ENCODE peak calls at places on chromosomes 7 and 10, in six cellular contexts. One of them, this sample, is unnamed.

GRCh38 chr7:27199820-27200760 is at the start of gene HOXA13:
- DNase-seq in HepG2: no peak
- DNase-seq in astrocyte: no peak
- DNase-seq in transverse colon: peak
- DNase-seq in mammary epithelial cell: peak
- DNase-seq in IMR-90: no peak
- DNase-seq in this sample: no peak

GRCh38 chr7:79922894-79923293 is 211.7 kb upstream of the GNAI1 start:
- DNase-seq in HepG2: no peak
- DNase-seq in astrocyte: no peak
- DNase-seq in transverse colon: no peak
- DNase-seq in mammary epithelial cell: no peak
- DNase-seq in IMR-90: no peak
- DNase-seq in this sample: no peak

GRCh38 chr10:3033925-3034324 is 33.4 kb upstream of the PFKP start:
- DNase-seq in HepG2: no peak
- DNase-seq in astrocyte: no peak
- DNase-seq in transverse colon: no peak
- DNase-seq in mammary epithelial cell: no peak
- DNase-seq in IMR-90: no peak
- DNase-seq in this sample: no peak

GRCh38 chr7:6556196-6556595 is 4.9 kb upstream of the GRID2IP start:
- DNase-seq in HepG2: no peak
- DNase-seq in astrocyte: no peak
- DNase-seq in transverse colon: peak
- DNase-seq in mammary epithelial cell: no peak
- DNase-seq in IMR-90: no peak
- DNase-seq in this sample: no peak

GRCh38 chr7:142158741-142159496 is 47.4 kb downstream of the MGAM2 start:
- DNase-seq in HepG2: no peak
- DNase-seq in astrocyte: no peak
- DNase-seq in transverse colon: no peak
- DNase-seq in mammary epithelial cell: peak
- DNase-seq in IMR-90: no peak
- DNase-seq in this sample: no peak

GRCh38 chr10:72729528-72729927 is 37.6 kb downstream of the MCU start:
- DNase-seq in HepG2: peak
- DNase-seq in astrocyte: peak
- DNase-seq in transverse colon: no peak
- DNase-seq in mammary epithelial cell: no peak
- DNase-seq in IMR-90: no peak
- DNase-seq in this sample: no peak

GRCh38 chr10:28569506-28570159 is 36.7 kb downstream of the WAC start:
- DNase-seq in HepG2: peak
- DNase-seq in astrocyte: peak
- DNase-seq in transverse colon: no peak
- DNase-seq in mammary epithelial cell: peak
- DNase-seq in IMR-90: peak
- DNase-seq in this sample: peak

GRCh38 chr10:100186813-100187212 is 984 bp upstream of the ERLIN1 start:
- DNase-seq in HepG2: no peak
- DNase-seq in astrocyte: no peak
- DNase-seq in transverse colon: no peak
- DNase-seq in mammary epithelial cell: no peak
- DNase-seq in IMR-90: no peak
- DNase-seq in this sample: no peak

GRCh38 chr7:89771003-89771636 is 383.1 kb upstream of the STEAP1 start:
- DNase-seq in HepG2: no peak
- DNase-seq in astrocyte: no peak
- DNase-seq in transverse colon: no peak
- DNase-seq in mammary epithelial cell: no peak
- DNase-seq in IMR-90: no peak
- DNase-seq in this sample: no peak

GRCh38 chr7:151759591-151760042 is 117.3 kb downstream of the PRKAG2 start:
- DNase-seq in HepG2: peak
- DNase-seq in astrocyte: peak
- DNase-seq in transverse colon: peak
- DNase-seq in mammary epithelial cell: peak
- DNase-seq in IMR-90: peak
- DNase-seq in this sample: peak

GRCh38 chr7:56218510-56218909 is 102.3 kb upstream of the NUPR2 start:
- DNase-seq in HepG2: no peak
- DNase-seq in astrocyte: no peak
- DNase-seq in transverse colon: no peak
- DNase-seq in mammary epithelial cell: no peak
- DNase-seq in IMR-90: no peak
- DNase-seq in this sample: no peak

GRCh38 chr7:116356333-116356965 is 143.1 kb upstream of the CAV2 start:
- DNase-seq in HepG2: no peak
- DNase-seq in astrocyte: no peak
- DNase-seq in transverse colon: no peak
- DNase-seq in mammary epithelial cell: no peak
- DNase-seq in IMR-90: no peak
- DNase-seq in this sample: no peak

GRCh38 chr7:135161669-135162068 is 8.8 kb downstream of the CYREN start:
- DNase-seq in HepG2: no peak
- DNase-seq in astrocyte: no peak
- DNase-seq in transverse colon: no peak
- DNase-seq in mammary epithelial cell: no peak
- DNase-seq in IMR-90: no peak
- DNase-seq in this sample: no peak
- H3K27ac ChIP-seq in HepG2: no peak
- H3K27ac ChIP-seq in astrocyte: no peak
- H3K27ac ChIP-seq in transverse colon: peak
- H3K27ac ChIP-seq in mammary epithelial cell: no peak
- H3K27ac ChIP-seq in IMR-90: no peak
- H3K27ac ChIP-seq in this sample: no peak

DNA sequence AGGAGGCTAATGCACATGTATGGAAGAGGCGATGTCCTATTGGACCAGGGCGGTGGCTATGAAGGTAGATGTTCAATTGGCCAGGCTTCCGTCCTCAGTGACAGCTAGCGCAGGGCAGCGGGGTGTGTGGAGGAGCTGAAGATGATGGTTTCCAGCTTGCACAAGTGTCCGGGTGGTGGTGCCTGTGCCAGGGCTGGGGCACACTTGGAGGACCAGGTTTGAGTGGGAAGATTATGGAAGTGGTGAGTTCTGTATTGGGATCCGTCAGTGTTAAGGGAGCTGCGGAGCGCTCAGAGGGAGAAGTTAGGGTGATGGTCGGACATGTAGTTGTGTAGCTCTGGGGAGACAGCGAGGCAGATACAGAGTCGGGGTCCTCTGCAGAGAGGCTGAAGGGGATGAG is 8.5 kb upstream of the TBL2 start:
- DNase-seq in HepG2: no peak
- DNase-seq in astrocyte: no peak
- DNase-seq in transverse colon: no peak
- DNase-seq in mammary epithelial cell: no peak
- DNase-seq in IMR-90: no peak
- DNase-seq in this sample: no peak
- H3K27ac ChIP-seq in HepG2: no peak
- H3K27ac ChIP-seq in astrocyte: no peak
- H3K27ac ChIP-seq in transverse colon: no peak
- H3K27ac ChIP-seq in mammary epithelial cell: no peak
- H3K27ac ChIP-seq in IMR-90: no peak
- H3K27ac ChIP-seq in this sample: no peak

GRCh38 chr10:32318476-32318896 is 28.5 kb downstream of the EPC1 start:
- DNase-seq in HepG2: no peak
- DNase-seq in astrocyte: no peak
- DNase-seq in transverse colon: no peak
- DNase-seq in mammary epithelial cell: no peak
- DNase-seq in IMR-90: no peak
- DNase-seq in this sample: peak
- H3K27ac ChIP-seq in HepG2: no peak
- H3K27ac ChIP-seq in astrocyte: no peak
- H3K27ac ChIP-seq in transverse colon: no peak
- H3K27ac ChIP-seq in mammary epithelial cell: no peak
- H3K27ac ChIP-seq in IMR-90: no peak
- H3K27ac ChIP-seq in this sample: no peak

GRCh38 chr7:29247232-29247961 is 52.8 kb downstream of the CHN2 start:
- DNase-seq in HepG2: no peak
- DNase-seq in astrocyte: no peak
- DNase-seq in transverse colon: no peak
- DNase-seq in mammary epithelial cell: no peak
- DNase-seq in IMR-90: no peak
- DNase-seq in this sample: no peak
- H3K27ac ChIP-seq in HepG2: peak
- H3K27ac ChIP-seq in astrocyte: no peak
- H3K27ac ChIP-seq in transverse colon: no peak
- H3K27ac ChIP-seq in mammary epithelial cell: no peak
- H3K27ac ChIP-seq in IMR-90: no peak
- H3K27ac ChIP-seq in this sample: no peak

GRCh38 chr10:103648231-103648950 is 154.9 kb downstream of the NEURL1 start:
- DNase-seq in HepG2: no peak
- DNase-seq in astrocyte: no peak
- DNase-seq in transverse colon: no peak
- DNase-seq in mammary epithelial cell: no peak
- DNase-seq in IMR-90: no peak
- DNase-seq in this sample: peak

GRCh38 chr10:103645141-103646054 is 151.9 kb downstream of the NEURL1 start:
- DNase-seq in HepG2: peak
- DNase-seq in astrocyte: peak
- DNase-seq in transverse colon: peak
- DNase-seq in mammary epithelial cell: peak
- DNase-seq in IMR-90: peak
- DNase-seq in this sample: peak

GRCh38 chr10:103648951-103649532 is 155.5 kb downstream of the NEURL1 start:
- DNase-seq in HepG2: no peak
- DNase-seq in astrocyte: peak
- DNase-seq in transverse colon: no peak
- DNase-seq in mammary epithelial cell: no peak
- DNase-seq in IMR-90: peak
- DNase-seq in this sample: peak

GRCh38 chr10:103643381-103643780 is 149.9 kb downstream of the NEURL1 start:
- DNase-seq in HepG2: no peak
- DNase-seq in astrocyte: no peak
- DNase-seq in transverse colon: no peak
- DNase-seq in mammary epithelial cell: peak
- DNase-seq in IMR-90: peak
- DNase-seq in this sample: no peak

GRCh38 chr10:103646304-103646703 is 152.8 kb downstream of the NEURL1 start:
- DNase-seq in HepG2: no peak
- DNase-seq in astrocyte: no peak
- DNase-seq in transverse colon: no peak
- DNase-seq in mammary epithelial cell: no peak
- DNase-seq in IMR-90: no peak
- DNase-seq in this sample: no peak
- H3K27ac ChIP-seq in HepG2: peak
- H3K27ac ChIP-seq in astrocyte: no peak
- H3K27ac ChIP-seq in transverse colon: peak
- H3K27ac ChIP-seq in mammary epithelial cell: no peak
- H3K27ac ChIP-seq in IMR-90: peak
- H3K27ac ChIP-seq in this sample: peak

GRCh38 chr7:77687747-77688144 is 8.5 kb upstream of the RSBN1L start:
- DNase-seq in HepG2: no peak
- DNase-seq in astrocyte: no peak
- DNase-seq in transverse colon: no peak
- DNase-seq in mammary epithelial cell: no peak
- DNase-seq in IMR-90: no peak
- DNase-seq in this sample: no peak

GRCh38 chr7:77687100-77687746 is 9.0 kb upstream of the RSBN1L start:
- DNase-seq in HepG2: no peak
- DNase-seq in astrocyte: peak
- DNase-seq in transverse colon: no peak
- DNase-seq in mammary epithelial cell: no peak
- DNase-seq in IMR-90: peak
- DNase-seq in this sample: peak

GRCh38 chr7:77684030-77684429 is 12.2 kb upstream of the RSBN1L start:
- DNase-seq in HepG2: no peak
- DNase-seq in astrocyte: peak
- DNase-seq in transverse colon: no peak
- DNase-seq in mammary epithelial cell: peak
- DNase-seq in IMR-90: peak
- DNase-seq in this sample: no peak

GRCh38 chr7:77680266-77680665 is 16.0 kb upstream of the RSBN1L start:
- DNase-seq in HepG2: no peak
- DNase-seq in astrocyte: no peak
- DNase-seq in transverse colon: no peak
- DNase-seq in mammary epithelial cell: no peak
- DNase-seq in IMR-90: peak
- DNase-seq in this sample: no peak

DNA sequence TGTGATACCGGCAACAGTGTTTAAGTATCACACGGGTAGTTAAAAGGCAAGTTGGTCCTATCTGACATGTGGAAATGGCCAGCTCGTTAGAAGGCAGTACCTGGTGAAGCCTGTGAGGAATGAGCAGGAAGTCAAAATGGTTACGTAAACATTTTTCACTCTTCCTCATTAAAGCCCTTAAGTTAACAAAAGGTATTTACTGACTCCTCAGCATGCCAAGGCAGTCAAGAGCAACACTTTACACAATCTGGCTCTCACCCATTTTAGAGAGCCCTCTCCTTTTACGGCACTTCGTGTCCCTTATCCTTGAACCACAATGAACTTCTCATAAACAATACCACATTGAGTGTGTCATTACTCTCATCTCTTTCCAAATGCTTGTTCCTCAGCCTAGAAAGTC is 11.0 kb upstream of the RSBN1L start:
- DNase-seq in HepG2: peak
- DNase-seq in astrocyte: peak
- DNase-seq in transverse colon: peak
- DNase-seq in mammary epithelial cell: peak
- DNase-seq in IMR-90: no peak
- DNase-seq in this sample: no peak
- H3K27ac ChIP-seq in HepG2: no peak
- H3K27ac ChIP-seq in astrocyte: no peak
- H3K27ac ChIP-seq in transverse colon: peak
- H3K27ac ChIP-seq in mammary epithelial cell: no peak
- H3K27ac ChIP-seq in IMR-90: no peak
- H3K27ac ChIP-seq in this sample: no peak

GRCh38 chr10:13868528-13869294 is 281.9 kb downstream of the PRPF18 start:
- DNase-seq in HepG2: no peak
- DNase-seq in astrocyte: no peak
- DNase-seq in transverse colon: no peak
- DNase-seq in mammary epithelial cell: no peak
- DNase-seq in IMR-90: no peak
- DNase-seq in this sample: no peak
- H3K27ac ChIP-seq in HepG2: no peak
- H3K27ac ChIP-seq in astrocyte: no peak
- H3K27ac ChIP-seq in transverse colon: no peak
- H3K27ac ChIP-seq in mammary epithelial cell: no peak
- H3K27ac ChIP-seq in IMR-90: no peak
- H3K27ac ChIP-seq in this sample: no peak

GRCh38 chr10:67115972-67116371 is 190.1 kb downstream of the LRRTM3 start:
- DNase-seq in HepG2: no peak
- DNase-seq in astrocyte: peak
- DNase-seq in transverse colon: no peak
- DNase-seq in mammary epithelial cell: peak
- DNase-seq in IMR-90: no peak
- DNase-seq in this sample: peak
- H3K27ac ChIP-seq in HepG2: no peak
- H3K27ac ChIP-seq in astrocyte: no peak
- H3K27ac ChIP-seq in transverse colon: no peak
- H3K27ac ChIP-seq in mammary epithelial cell: no peak
- H3K27ac ChIP-seq in IMR-90: no peak
- H3K27ac ChIP-seq in this sample: no peak

GRCh38 chr7:158424531-158424930 is 163.1 kb downstream of the PTPRN2 start:
- DNase-seq in HepG2: no peak
- DNase-seq in astrocyte: no peak
- DNase-seq in transverse colon: no peak
- DNase-seq in mammary epithelial cell: no peak
- DNase-seq in IMR-90: no peak
- DNase-seq in this sample: no peak
- H3K27ac ChIP-seq in HepG2: no peak
- H3K27ac ChIP-seq in astrocyte: no peak
- H3K27ac ChIP-seq in transverse colon: no peak
- H3K27ac ChIP-seq in mammary epithelial cell: no peak
- H3K27ac ChIP-seq in IMR-90: no peak
- H3K27ac ChIP-seq in this sample: no peak